ENCODE peak calls at places on chromosomes 13 and 19, in five cellular contexts. One of them, this sample, is unnamed.

GRCh38 chr19:3249408-3249807 is 24.9 kb downstream of the CELF5 start:
- DNase-seq in neural progenitor cell: peak
- DNase-seq in tibial artery: no peak
- DNase-seq in naive thymus-derived CD4-positive, alpha-beta T cell: no peak
- DNase-seq in dorsolateral prefrontal cortex: no peak
- DNase-seq in this sample: no peak

GRCh38 chr19:14475251-14476073 is at the start of gene PTGER1:
- DNase-seq in neural progenitor cell: peak
- DNase-seq in tibial artery: no peak
- DNase-seq in naive thymus-derived CD4-positive, alpha-beta T cell: no peak
- DNase-seq in dorsolateral prefrontal cortex: no peak
- DNase-seq in this sample: no peak

GRCh38 chr19:17347877-17348276 is 10.5 kb downstream of the GTPBP3 start:
- DNase-seq in neural progenitor cell: no peak
- DNase-seq in tibial artery: no peak
- DNase-seq in naive thymus-derived CD4-positive, alpha-beta T cell: no peak
- DNase-seq in dorsolateral prefrontal cortex: no peak
- DNase-seq in this sample: no peak

GRCh38 chr13:20489185-20489820 is 36.4 kb downstream of the CRYL1 start:
- DNase-seq in neural progenitor cell: no peak
- DNase-seq in tibial artery: peak
- DNase-seq in naive thymus-derived CD4-positive, alpha-beta T cell: no peak
- DNase-seq in dorsolateral prefrontal cortex: no peak
- DNase-seq in this sample: no peak

GRCh38 chr19:20662421-20663105 is 1.2 kb upstream of the ZNF626 start:
- DNase-seq in neural progenitor cell: no peak
- DNase-seq in tibial artery: no peak
- DNase-seq in naive thymus-derived CD4-positive, alpha-beta T cell: no peak
- DNase-seq in dorsolateral prefrontal cortex: no peak
- DNase-seq in this sample: peak

GRCh38 chr19:56927294-56927693 is 86.8 kb upstream of the PEG3 start:
- DNase-seq in neural progenitor cell: no peak
- DNase-seq in tibial artery: no peak
- DNase-seq in naive thymus-derived CD4-positive, alpha-beta T cell: no peak
- DNase-seq in dorsolateral prefrontal cortex: no peak
- DNase-seq in this sample: no peak

GRCh38 chr13:45695198-45695730 is 6.9 kb upstream of the CBY2 start:
- DNase-seq in neural progenitor cell: no peak
- DNase-seq in tibial artery: no peak
- DNase-seq in naive thymus-derived CD4-positive, alpha-beta T cell: no peak
- DNase-seq in dorsolateral prefrontal cortex: no peak
- DNase-seq in this sample: no peak

GRCh38 chr19:7550169-7550770 is 14.8 kb downstream of the PNPLA6 start:
- DNase-seq in neural progenitor cell: no peak
- DNase-seq in tibial artery: no peak
- DNase-seq in naive thymus-derived CD4-positive, alpha-beta T cell: no peak
- DNase-seq in dorsolateral prefrontal cortex: no peak
- DNase-seq in this sample: no peak

GRCh38 chr19:57419439-57419838 is 8.5 kb downstream of the ZNF17 start:
- DNase-seq in neural progenitor cell: no peak
- DNase-seq in tibial artery: no peak
- DNase-seq in naive thymus-derived CD4-positive, alpha-beta T cell: no peak
- DNase-seq in dorsolateral prefrontal cortex: no peak
- DNase-seq in this sample: no peak

GRCh38 chr13:19153782-19154450 is 27.7 kb downstream of the TUBA3C start:
- DNase-seq in neural progenitor cell: no peak
- DNase-seq in tibial artery: no peak
- DNase-seq in naive thymus-derived CD4-positive, alpha-beta T cell: no peak
- DNase-seq in dorsolateral prefrontal cortex: no peak
- DNase-seq in this sample: no peak

GRCh38 chr19:50309396-50310125 is 19.6 kb downstream of the KCNC3 start:
- DNase-seq in neural progenitor cell: no peak
- DNase-seq in tibial artery: no peak
- DNase-seq in naive thymus-derived CD4-positive, alpha-beta T cell: no peak
- DNase-seq in dorsolateral prefrontal cortex: no peak
- DNase-seq in this sample: no peak

GRCh38 chr13:36921902-36922301 is 1.9 kb upstream of the SMAD9 start:
- DNase-seq in neural progenitor cell: no peak
- DNase-seq in tibial artery: no peak
- DNase-seq in naive thymus-derived CD4-positive, alpha-beta T cell: no peak
- DNase-seq in dorsolateral prefrontal cortex: no peak
- DNase-seq in this sample: no peak

GRCh38 chr19:30529876-30530275 is 157.7 kb downstream of the ZNF536 start:
- DNase-seq in neural progenitor cell: no peak
- DNase-seq in tibial artery: no peak
- DNase-seq in naive thymus-derived CD4-positive, alpha-beta T cell: no peak
- DNase-seq in dorsolateral prefrontal cortex: no peak
- DNase-seq in this sample: no peak

GRCh38 chr13:105928901-105929300 is 606.6 kb downstream of the EFNB2 start:
- DNase-seq in neural progenitor cell: no peak
- DNase-seq in tibial artery: no peak
- DNase-seq in naive thymus-derived CD4-positive, alpha-beta T cell: no peak
- DNase-seq in dorsolateral prefrontal cortex: no peak
- DNase-seq in this sample: no peak

GRCh38 chr19:16371540-16371986 is 46.9 kb downstream of the KLF2 start:
- DNase-seq in neural progenitor cell: no peak
- DNase-seq in tibial artery: no peak
- DNase-seq in naive thymus-derived CD4-positive, alpha-beta T cell: peak
- DNase-seq in dorsolateral prefrontal cortex: no peak
- DNase-seq in this sample: peak

GRCh38 chr19:30855475-30855874 is 483.3 kb downstream of the ZNF536 start:
- DNase-seq in neural progenitor cell: no peak
- DNase-seq in tibial artery: no peak
- DNase-seq in naive thymus-derived CD4-positive, alpha-beta T cell: no peak
- DNase-seq in dorsolateral prefrontal cortex: no peak
- DNase-seq in this sample: no peak

DNA sequence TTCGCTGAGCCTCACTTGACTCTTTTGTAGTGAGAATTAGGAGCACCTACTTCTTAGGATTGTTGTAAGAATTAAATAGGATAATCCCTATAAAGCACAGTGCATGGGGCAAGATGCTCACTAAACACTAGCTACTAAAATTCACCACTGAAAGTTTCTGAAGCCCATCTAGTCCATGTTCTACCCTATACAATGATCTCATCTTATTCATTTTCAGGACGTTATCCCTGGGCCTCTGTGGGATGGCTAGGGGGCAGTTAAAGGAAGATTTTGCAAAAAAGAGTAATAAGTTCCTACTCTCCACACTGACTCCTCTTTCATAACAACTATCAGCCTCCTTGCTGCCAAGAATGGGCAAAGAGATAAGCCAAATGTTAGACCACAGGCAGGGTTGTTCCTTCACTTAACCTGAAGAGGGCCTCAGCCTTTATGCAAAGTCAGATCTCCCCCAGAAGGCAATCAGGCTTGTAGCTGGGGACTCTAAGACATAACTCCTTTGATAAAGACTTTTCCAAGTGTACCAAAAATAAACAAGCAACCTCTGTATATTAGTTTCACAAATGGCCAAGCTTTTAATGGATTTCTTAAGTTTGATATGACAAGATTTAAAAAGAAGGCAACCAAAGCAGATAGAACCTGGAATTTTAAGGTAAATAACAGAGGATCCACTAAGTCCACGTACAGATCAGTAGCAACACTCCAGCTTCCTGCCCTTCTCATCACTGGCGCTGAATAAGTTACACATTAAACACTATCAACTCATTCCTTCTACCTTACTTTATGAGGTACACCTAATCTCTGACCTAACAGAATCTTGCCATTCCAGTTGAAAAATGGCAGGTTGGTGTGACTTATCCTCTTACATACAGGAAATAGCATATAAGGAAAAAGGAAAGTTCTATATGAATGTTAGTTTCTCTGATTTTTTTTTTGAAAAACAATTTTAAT is 44.4 kb downstream of the ELF1 start:
- DNase-seq in neural progenitor cell: peak
- DNase-seq in tibial artery: no peak
- DNase-seq in naive thymus-derived CD4-positive, alpha-beta T cell: peak
- DNase-seq in dorsolateral prefrontal cortex: no peak
- DNase-seq in this sample: no peak
- H3K27ac ChIP-seq in neural progenitor cell: no peak
- H3K27ac ChIP-seq in tibial artery: no peak
- H3K27ac ChIP-seq in naive thymus-derived CD4-positive, alpha-beta T cell: peak
- H3K27ac ChIP-seq in dorsolateral prefrontal cortex: no peak
- H3K27ac ChIP-seq in this sample: no peak

DNA sequence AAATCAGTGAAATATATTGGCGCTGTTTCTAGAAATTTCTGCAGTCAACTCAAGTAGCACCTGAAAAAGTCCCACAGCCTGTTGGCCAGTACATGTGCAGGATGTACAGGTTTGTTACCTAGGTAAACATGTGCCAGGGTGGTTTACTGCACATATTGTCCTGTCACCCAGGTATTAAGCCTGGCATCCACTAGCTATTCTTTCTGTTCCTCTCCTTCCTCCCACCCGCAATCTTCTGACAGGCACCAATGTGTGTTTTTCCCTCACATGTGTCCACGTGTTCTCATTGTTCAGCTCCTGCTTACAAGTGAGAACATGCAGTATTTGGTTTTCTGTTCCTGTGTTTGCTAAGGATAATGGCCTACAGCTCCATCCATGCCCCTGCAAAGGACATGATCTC is 13.1 kb upstream of the SCEL start:
- DNase-seq in neural progenitor cell: no peak
- DNase-seq in tibial artery: no peak
- DNase-seq in naive thymus-derived CD4-positive, alpha-beta T cell: no peak
- DNase-seq in dorsolateral prefrontal cortex: no peak
- DNase-seq in this sample: no peak
- H3K4me3 ChIP-seq in neural progenitor cell: no peak
- H3K4me3 ChIP-seq in tibial artery: no peak
- H3K4me3 ChIP-seq in naive thymus-derived CD4-positive, alpha-beta T cell: no peak
- H3K4me3 ChIP-seq in dorsolateral prefrontal cortex: no peak
- H3K4me3 ChIP-seq in this sample: no peak

GRCh38 chr13:95756072-95756471 is 79.1 kb downstream of the DNAJC3 start:
- DNase-seq in neural progenitor cell: no peak
- DNase-seq in tibial artery: no peak
- DNase-seq in naive thymus-derived CD4-positive, alpha-beta T cell: no peak
- DNase-seq in dorsolateral prefrontal cortex: no peak
- DNase-seq in this sample: no peak

GRCh38 chr13:95752677-95753076 is 75.7 kb downstream of the DNAJC3 start:
- DNase-seq in neural progenitor cell: no peak
- DNase-seq in tibial artery: no peak
- DNase-seq in naive thymus-derived CD4-positive, alpha-beta T cell: no peak
- DNase-seq in dorsolateral prefrontal cortex: no peak
- DNase-seq in this sample: no peak

GRCh38 chr13:95749545-95749944 is 72.6 kb downstream of the DNAJC3 start:
- DNase-seq in neural progenitor cell: no peak
- DNase-seq in tibial artery: no peak
- DNase-seq in naive thymus-derived CD4-positive, alpha-beta T cell: no peak
- DNase-seq in dorsolateral prefrontal cortex: no peak
- DNase-seq in this sample: no peak

GRCh38 chr13:95754069-95754468 is 77.1 kb downstream of the DNAJC3 start:
- DNase-seq in neural progenitor cell: no peak
- DNase-seq in tibial artery: no peak
- DNase-seq in naive thymus-derived CD4-positive, alpha-beta T cell: no peak
- DNase-seq in dorsolateral prefrontal cortex: no peak
- DNase-seq in this sample: peak
- H3K27ac ChIP-seq in neural progenitor cell: no peak
- H3K27ac ChIP-seq in tibial artery: no peak
- H3K27ac ChIP-seq in naive thymus-derived CD4-positive, alpha-beta T cell: no peak
- H3K27ac ChIP-seq in dorsolateral prefrontal cortex: no peak
- H3K27ac ChIP-seq in this sample: no peak

DNA sequence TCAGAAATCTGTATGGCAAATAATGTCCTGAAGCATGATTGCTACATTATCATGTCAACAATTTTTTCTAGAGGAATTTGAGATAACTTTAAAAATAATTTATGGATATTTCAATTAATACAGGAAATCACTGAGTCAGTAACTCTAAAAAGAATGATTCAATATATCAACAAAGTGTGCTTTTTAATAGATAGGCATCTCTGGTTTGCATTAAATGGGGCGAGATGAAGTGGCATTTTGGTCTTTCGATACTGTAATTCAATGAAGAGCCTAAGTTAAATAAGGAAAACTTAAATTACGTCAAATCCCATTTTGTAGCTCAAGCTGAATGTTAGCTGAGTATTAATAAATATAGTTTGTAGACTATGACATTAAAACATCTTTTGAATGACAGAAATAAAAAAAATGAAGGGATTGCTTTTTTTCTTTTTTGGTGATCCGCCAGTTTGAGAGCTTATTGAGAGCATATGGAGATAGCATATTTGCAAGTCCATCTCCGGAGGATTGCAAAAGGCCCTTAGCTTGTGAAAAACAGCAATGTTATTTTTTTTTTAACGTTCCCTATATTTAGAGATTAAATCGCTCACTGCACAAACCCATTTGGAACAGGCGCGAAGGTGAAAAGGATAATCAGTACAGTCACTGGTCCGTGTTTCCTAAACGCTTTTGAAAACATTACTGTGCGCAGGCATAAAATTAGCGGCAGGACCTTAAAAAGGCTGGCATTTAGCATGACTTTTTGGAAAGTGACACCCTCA is 342.6 kb downstream of the DACH1 start:
- DNase-seq in neural progenitor cell: no peak
- DNase-seq in tibial artery: no peak
- DNase-seq in naive thymus-derived CD4-positive, alpha-beta T cell: no peak
- DNase-seq in dorsolateral prefrontal cortex: no peak
- DNase-seq in this sample: no peak
- H3K4me3 ChIP-seq in neural progenitor cell: no peak
- H3K4me3 ChIP-seq in tibial artery: no peak
- H3K4me3 ChIP-seq in naive thymus-derived CD4-positive, alpha-beta T cell: no peak
- H3K4me3 ChIP-seq in dorsolateral prefrontal cortex: no peak
- H3K4me3 ChIP-seq in this sample: peak

GRCh38 chr13:29745704-29746103 is 104.7 kb downstream of the UBL3 start:
- DNase-seq in neural progenitor cell: no peak
- DNase-seq in tibial artery: no peak
- DNase-seq in naive thymus-derived CD4-positive, alpha-beta T cell: no peak
- DNase-seq in dorsolateral prefrontal cortex: no peak
- DNase-seq in this sample: no peak

GRCh38 chr13:29743229-29743786 is 107.1 kb downstream of the UBL3 start:
- DNase-seq in neural progenitor cell: peak
- DNase-seq in tibial artery: peak
- DNase-seq in naive thymus-derived CD4-positive, alpha-beta T cell: no peak
- DNase-seq in dorsolateral prefrontal cortex: no peak
- DNase-seq in this sample: peak

GRCh38 chr13:29746167-29746677 is 104.2 kb downstream of the UBL3 start:
- DNase-seq in neural progenitor cell: no peak
- DNase-seq in tibial artery: no peak
- DNase-seq in naive thymus-derived CD4-positive, alpha-beta T cell: no peak
- DNase-seq in dorsolateral prefrontal cortex: no peak
- DNase-seq in this sample: no peak

GRCh38 chr13:29737061-29737460 is 113.4 kb downstream of the UBL3 start:
- DNase-seq in neural progenitor cell: no peak
- DNase-seq in tibial artery: no peak
- DNase-seq in naive thymus-derived CD4-positive, alpha-beta T cell: no peak
- DNase-seq in dorsolateral prefrontal cortex: no peak
- DNase-seq in this sample: no peak

GRCh38 chr13:29740961-29741360 is 109.5 kb downstream of the UBL3 start:
- DNase-seq in neural progenitor cell: no peak
- DNase-seq in tibial artery: no peak
- DNase-seq in naive thymus-derived CD4-positive, alpha-beta T cell: no peak
- DNase-seq in dorsolateral prefrontal cortex: no peak
- DNase-seq in this sample: no peak
- H3K27ac ChIP-seq in neural progenitor cell: no peak
- H3K27ac ChIP-seq in tibial artery: no peak
- H3K27ac ChIP-seq in naive thymus-derived CD4-positive, alpha-beta T cell: no peak
- H3K27ac ChIP-seq in dorsolateral prefrontal cortex: no peak
- H3K27ac ChIP-seq in this sample: no peak

DNA sequence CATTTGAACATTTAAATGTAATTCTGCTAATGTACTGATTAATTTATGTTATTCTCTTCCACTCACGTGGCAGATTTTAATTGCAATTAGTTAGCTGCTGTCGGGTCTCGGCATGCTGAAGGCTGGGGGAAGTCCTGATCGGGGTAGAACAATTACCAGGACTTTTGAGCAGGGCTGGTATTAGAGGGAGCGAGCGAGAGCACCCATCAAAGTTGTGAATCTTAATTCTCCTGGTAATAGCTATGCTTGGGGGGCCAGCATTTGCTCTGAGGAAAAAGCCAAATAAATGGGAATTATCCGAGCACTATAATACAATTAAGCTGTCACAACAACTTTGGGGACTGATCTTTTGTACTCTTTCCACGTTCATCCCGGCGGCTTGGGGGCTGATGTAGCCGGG is 136.8 kb upstream of the TMTC4 start:
- DNase-seq in neural progenitor cell: no peak
- DNase-seq in tibial artery: no peak
- DNase-seq in naive thymus-derived CD4-positive, alpha-beta T cell: no peak
- DNase-seq in dorsolateral prefrontal cortex: no peak
- DNase-seq in this sample: no peak
- H3K4me3 ChIP-seq in neural progenitor cell: no peak
- H3K4me3 ChIP-seq in tibial artery: no peak
- H3K4me3 ChIP-seq in naive thymus-derived CD4-positive, alpha-beta T cell: no peak
- H3K4me3 ChIP-seq in dorsolateral prefrontal cortex: no peak
- H3K4me3 ChIP-seq in this sample: no peak

This sample was measured in psoas muscle.